ENCODE peak calls at places on chromosome X, in five cellular contexts. C is A673, H is spleen, U is sigmoid colon, E is astrocyte. V is an unnamed sample.

GRCh38 chrX:11558972-11559371 is 106.7 kb downstream of the ARHGAP6 start:
- DNase-seq in C (peak; percentile 57), H (no peak), U (no peak), E (no peak), V (peak; percentile 16)

GRCh38 chrX:7083468-7084396 is 63.8 kb upstream of the STS start:
- DNase-seq in C (peak; percentile 60), H (no peak), U (no peak), E (peak; percentile 99), V (peak; percentile 78)

GRCh38 chrX:1368385-1368698 is 23.6 kb downstream of the SLC25A6 start:
- DNase-seq in C (no peak), H (no peak), U (no peak), E (no peak), V (no peak)

GRCh38 chrX:55057691-55058249 is 17.1 kb upstream of the PAGE2B start:
- DNase-seq in C (peak; percentile 37), H (no peak), U (no peak), E (no peak), V (peak; percentile 33)

GRCh38 chrX:56289449-56289848 is 57.3 kb downstream of the KLF8 start:
- DNase-seq in C (no peak), H (no peak), U (no peak), E (no peak), V (no peak)

GRCh38 chrX:69121321-69122000 is 43.8 kb downstream of the PJA1 start:
- DNase-seq in C (peak; percentile 53), H (no peak), U (no peak), E (no peak), V (no peak)

GRCh38 chrX:22300130-22300529 is 27.4 kb downstream of the CBLL2 start:
- DNase-seq in C (peak; percentile 48), H (no peak), U (peak; percentile 65), E (peak; percentile 68), V (no peak)

GRCh38 chrX:1239681-1240142 is 27.3 kb upstream of the CRLF2 start:
- DNase-seq in C (no peak), H (peak; percentile 93), U (peak; percentile 84), E (no peak), V (no peak)

GRCh38 chrX:40773809-40774208 is 38.5 kb upstream of the MED14 start:
- DNase-seq in C (peak; percentile 7), H (no peak), U (no peak), E (peak; percentile 51), V (no peak)

GRCh38 chrX:64805683-64806082 is 170.6 kb downstream of the ZC4H2 start:
- DNase-seq in C (no peak), H (no peak), U (no peak), E (no peak), V (no peak)

GRCh38 chrX:123920065-123920785 is 41.3 kb upstream of the STAG2 start:
- DNase-seq in C (peak; percentile 19), H (no peak), U (no peak), E (peak; percentile 91), V (no peak)

GRCh38 chrX:132171478-132171877 is 43.7 kb upstream of the FRMD7 start:
- DNase-seq in C (peak; percentile 6), H (no peak), U (no peak), E (no peak), V (no peak)

GRCh38 chrX:17154001-17154400 is 207.5 kb downstream of the REPS2 start:
- DNase-seq in C (no peak), H (no peak), U (no peak), E (peak; percentile 63), V (no peak)

GRCh38 chrX:69968956-69969355 is 80.8 kb downstream of the AWAT2 start:
- DNase-seq in C (peak; percentile 6), H (no peak), U (no peak), E (no peak), V (no peak)

GRCh38 chrX:44961817-44962607 is 89.0 kb downstream of the KDM6A start:
- DNase-seq in C (no peak), H (no peak), U (no peak), E (no peak), V (no peak)

GRCh38 chrX:96182366-96182765 is 502.3 kb upstream of the DIAPH2 start:
- DNase-seq in C (peak; percentile 70), H (no peak), U (no peak), E (no peak), V (no peak)

GRCh38 chrX:40644821-40645358 is 2.5 kb downstream of the CXorf38 start:
- DNase-seq in C (peak; percentile 33), H (peak; percentile 89), U (peak; percentile 74), E (peak; percentile 60), V (peak; percentile 69)

GRCh38 chrX:57447856-57448255 is 144.0 kb upstream of the ZXDB start:
- DNase-seq in C (no peak), H (no peak), U (no peak), E (no peak), V (no peak)

GRCh38 chrX:129565046-129565649 is 25.1 kb downstream of the OCRL start:
- DNase-seq in C (no peak), H (no peak), U (no peak), E (no peak), V (no peak)

GRCh38 chrX:129568349-129568748 is 28.3 kb downstream of the OCRL start:
- DNase-seq in C (no peak), H (no peak), U (no peak), E (no peak), V (no peak)

GRCh38 chrX:129561453-129561852 is 21.4 kb downstream of the OCRL start:
- DNase-seq in C (no peak), H (no peak), U (no peak), E (no peak), V (no peak)

DNA sequence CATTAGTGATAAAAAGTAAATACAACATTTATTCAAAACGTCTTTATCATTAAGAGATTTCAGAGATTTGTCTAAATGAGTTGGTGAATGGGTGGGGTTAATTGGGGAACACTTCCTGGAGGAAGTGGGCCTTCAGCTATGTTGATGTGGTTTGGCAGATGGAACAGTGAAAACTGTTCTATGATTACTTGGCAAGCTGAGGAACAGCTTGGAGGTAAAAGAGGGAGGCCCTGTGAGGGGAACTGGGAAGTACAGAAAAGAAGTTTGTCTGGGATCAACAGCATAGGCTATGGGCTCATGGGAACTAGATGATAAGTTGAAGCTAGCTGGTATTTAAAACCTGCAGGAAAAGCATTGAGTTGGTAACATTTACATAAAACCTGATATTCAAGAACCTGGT is 26.0 kb downstream of the OCRL start:
- DNase-seq in C (no peak), H (no peak), U (no peak), E (peak; percentile 12), V (no peak)
- H3K36me3 ChIP-seq in C (peaks cover 12% of the 10 kb centered on the region), H (peaks cover 6% of the 10 kb centered on the region), U (peaks cover 14% of the 10 kb centered on the region), E (peaks cover 25% of the 10 kb centered on the region), V (no peaks in the 10 kb centered on the region)

DNA sequence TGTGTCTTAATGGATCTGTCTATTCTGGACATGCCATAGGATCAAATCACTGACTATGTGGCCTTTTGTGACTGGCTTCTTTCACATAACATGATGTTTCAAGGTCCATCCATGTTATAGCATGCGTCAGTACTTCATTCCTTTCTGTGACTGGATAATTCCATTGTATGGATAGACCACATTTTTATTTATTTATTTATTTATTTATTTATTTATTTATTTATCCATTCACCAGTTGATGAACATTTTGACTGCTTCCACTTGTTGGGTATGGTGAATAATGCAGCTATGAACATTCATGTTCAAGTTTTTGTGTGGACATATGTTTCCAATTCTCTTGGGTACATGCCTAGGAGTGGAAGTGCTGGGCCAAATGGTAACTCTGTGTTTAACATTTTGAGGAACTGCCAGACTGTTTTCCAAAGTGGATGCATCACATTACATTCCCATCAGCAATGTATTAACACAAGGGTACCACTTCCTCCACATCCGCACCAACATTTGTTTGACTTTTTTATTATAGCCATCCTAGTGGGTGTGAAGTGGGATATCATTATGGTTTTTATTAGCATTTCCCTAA is 14.0 kb downstream of the RTL5 start:
- DNase-seq in C (no peak), H (no peak), U (no peak), E (no peak), V (no peak)
- H3K4me1 ChIP-seq in C (peaks cover 39% of the 10 kb centered on the region), H (peaks cover 22% of the 10 kb centered on the region), U (no peaks in the 10 kb centered on the region), E (peaks cover 13% of the 10 kb centered on the region), V (peaks cover 19% of the 10 kb centered on the region)

DNA sequence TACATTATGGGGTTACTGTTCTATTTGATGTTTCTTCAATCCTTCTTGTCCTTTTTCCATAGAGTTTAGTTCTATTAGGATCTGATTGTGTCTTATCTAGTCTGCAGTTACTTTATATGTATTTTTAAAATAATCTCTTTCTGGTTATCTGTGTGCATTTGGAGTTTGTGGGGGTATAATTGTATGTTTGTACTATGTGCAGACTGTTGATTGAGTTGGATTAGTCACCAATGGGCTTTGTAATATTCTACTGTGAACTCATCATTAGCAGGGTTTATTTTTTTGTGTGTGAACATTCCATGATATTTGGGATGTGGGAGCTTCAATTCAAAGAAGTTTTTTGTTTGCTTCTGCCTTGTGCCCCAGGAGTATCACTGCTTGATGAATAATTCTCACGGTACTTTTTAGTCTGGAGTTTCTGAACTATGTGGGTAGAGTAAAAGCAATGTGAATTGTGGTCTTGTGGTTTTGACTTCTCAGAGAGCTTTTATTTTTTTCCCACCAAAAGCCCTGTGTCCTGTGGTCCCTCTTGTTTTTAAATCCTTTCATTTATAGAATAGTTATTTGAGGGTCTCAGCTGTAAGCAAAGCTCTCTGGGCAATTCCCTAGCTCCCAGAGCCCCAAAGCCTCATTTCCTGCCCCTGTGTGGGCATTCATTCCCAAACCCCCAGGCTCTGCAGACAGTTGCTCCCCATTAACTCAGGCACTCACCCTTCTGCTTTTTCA is 127.8 kb downstream of the PHKA2 start:
- DNase-seq in C (no peak), H (no peak), U (no peak), E (peak; percentile 75), V (no peak)
- H3K27ac ChIP-seq in C (no peak overlapping the region), H (peak overlapping the region; percentile 33), U (no peak overlapping the region), E (peak overlapping the region; percentile 65), V (no peak overlapping the region)

DNA sequence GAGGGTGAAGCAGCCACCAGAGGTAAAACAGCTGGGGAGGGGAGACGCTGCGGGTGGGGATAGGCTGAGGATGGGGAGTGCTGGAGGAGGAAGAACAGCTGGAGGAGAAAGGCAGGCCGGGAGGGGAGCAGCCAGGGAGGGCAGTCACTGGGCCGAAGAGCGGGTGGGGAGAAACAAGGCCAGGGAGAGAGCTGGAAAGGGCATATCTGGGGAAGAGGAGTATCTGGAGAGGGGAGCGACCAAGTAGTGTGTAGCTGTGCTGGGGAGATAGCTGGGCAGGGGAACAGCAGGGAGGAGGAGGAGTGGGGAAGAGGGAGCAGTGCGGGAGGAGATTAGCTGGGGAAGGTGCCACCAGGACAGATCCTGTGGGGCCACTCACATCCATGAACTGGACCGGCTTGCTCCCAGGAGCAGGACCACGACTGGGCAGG is 2.7 kb downstream of the SLC38A5 start:
- DNase-seq in C (no peak), H (peak; percentile 59), U (no peak), E (no peak), V (no peak)
- H3K36me3 ChIP-seq in C (no peaks in the 10 kb centered on the region), H (no peaks in the 10 kb centered on the region), U (no peaks in the 10 kb centered on the region), E (no peaks in the 10 kb centered on the region), V (no peaks in the 10 kb centered on the region)

DNA sequence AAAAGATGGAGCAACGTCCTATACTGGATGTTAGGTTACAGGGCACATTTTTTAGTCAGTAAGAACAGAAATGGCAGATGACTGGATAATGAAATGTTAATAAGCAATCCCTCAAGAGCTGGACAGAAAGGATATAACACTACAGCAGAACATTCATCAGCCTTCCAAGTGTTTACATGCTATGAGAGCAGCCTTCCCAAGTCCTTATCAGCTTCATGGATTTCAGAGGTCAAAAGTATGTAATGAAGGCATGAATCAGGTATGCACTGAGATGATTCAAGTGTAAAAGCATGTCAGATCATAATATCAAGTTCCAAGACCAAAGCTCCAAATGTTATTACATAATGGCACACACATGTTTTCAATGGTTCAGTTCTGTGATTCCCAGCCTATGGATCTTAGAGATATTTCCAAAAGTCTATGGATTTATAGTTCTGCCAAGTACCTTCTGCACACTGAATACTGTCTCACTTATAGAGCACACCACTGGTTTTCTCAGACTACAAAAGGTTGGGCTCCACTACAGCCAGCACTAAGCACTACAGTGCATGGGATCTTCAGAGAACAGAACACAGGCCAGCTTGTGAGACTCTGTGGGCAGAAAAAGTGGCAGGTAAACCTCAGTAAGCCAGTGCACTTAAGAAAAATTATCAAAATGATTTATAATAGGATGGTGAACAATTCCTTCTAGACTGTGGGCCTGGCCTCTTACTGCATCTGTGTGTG is 49.2 kb downstream of the GPC4 start:
- DNase-seq in C (no peak), H (no peak), U (no peak), E (peak; percentile 80), V (no peak)
- H3K4me1 ChIP-seq in C (peaks cover 10% of the 10 kb centered on the region), H (no peaks in the 10 kb centered on the region), U (no peaks in the 10 kb centered on the region), E (peaks cover 3% of the 10 kb centered on the region), V (no peaks in the 10 kb centered on the region)

GRCh38 chrX:46268429-46268828 is 276.8 kb downstream of the ZNF674 start:
- DNase-seq in C (peak; percentile 45), H (no peak), U (no peak), E (peak; percentile 69), V (no peak)
- H3K27ac ChIP-seq in C (no peak overlapping the region), H (no peak overlapping the region), U (no peak overlapping the region), E (no peak overlapping the region), V (no peak overlapping the region)

V was measured in CD8-positive, alpha-beta memory T cell.